ENCODE peak calls at places on chromosomes 11 and 22, in eight cellular contexts. E is GM23338; Y is osteoblast; N is fibroblast of the aortic adventitia; A is CD8-positive, alpha-beta T cell; X is uterus; K is IMR-90; J is sigmoid colon. Z is an unnamed sample.
A peak's percentile ranks its signal among the peaks of the same experiment; 100 is the strongest.

GRCh38 chr11:65437436-65438227 is 15.0 kb downstream of the NEAT1 start:
- DNase-seq in X (no peak), A (no peak), K (peak; percentile 41), E (no peak), N (peak; percentile 56), Y (no peak), J (peak; percentile 66), Z (peak; percentile 71)

GRCh38 chr22:49577168-49578060 is 250.3 kb downstream of the BRD1 start:
- DNase-seq in J (peak; percentile 45), N (no peak), A (no peak), E (no peak), Y (peak; percentile 76), K (no peak), X (no peak), Z (no peak)

GRCh38 chr11:110373061-110373702 is 56.6 kb upstream of the FDX1 start:
- DNase-seq in N (peak; percentile 48), E (no peak), J (no peak), X (no peak), Y (no peak), K (peak; percentile 60), A (no peak), Z (peak; percentile 72)

GRCh38 chr11:19511413-19512183 is 201.0 kb upstream of the NAV2 start:
- DNase-seq in Y (no peak), J (peak; percentile 71), K (no peak), A (no peak), X (no peak), E (no peak), N (peak; percentile 92), Z (peak; percentile 35)

GRCh38 chr11:69651834-69652620 is 11.1 kb downstream of the CCND1 start:
- DNase-seq in A (no peak), K (no peak), N (no peak), J (no peak), E (no peak), X (no peak), Y (peak; percentile 59), Z (no peak)

GRCh38 chr11:132610216-132610615 is 922.1 kb downstream of the OPCML start:
- DNase-seq in E (no peak), K (peak; percentile 85), J (no peak), X (no peak), Y (no peak), N (no peak), A (no peak), Z (peak; percentile 49)

GRCh38 chr11:40321537-40321936 is 1137.9 kb downstream of the LRRC4C start:
- DNase-seq in K (no peak), J (no peak), N (no peak), A (no peak), Y (peak; percentile 4), X (no peak), E (no peak), Z (no peak)

GRCh38 chr11:126585388-126586302 is 230.2 kb downstream of the ST3GAL4 start:
- DNase-seq in A (no peak), Y (peak; percentile 98), N (peak; percentile 94), X (peak; percentile 57), J (peak; percentile 76), E (peak; percentile 86), K (peak; percentile 96), Z (peak; percentile 92)

GRCh38 chr11:104713366-104713765 is 184.9 kb downstream of the CASP12 start:
- DNase-seq in Y (no peak), E (no peak), K (peak; percentile 59), N (no peak), X (no peak), J (no peak), A (no peak), Z (peak; percentile 48)

GRCh38 chr11:128327274-128327673 is 260.1 kb downstream of the ETS1 start:
- DNase-seq in N (no peak), J (no peak), A (no peak), K (no peak), E (no peak), Y (peak; percentile 43), X (no peak), Z (no peak)

GRCh38 chr22:39205344-39206021 is 39.3 kb downstream of the PDGFB start:
- DNase-seq in A (peak; percentile 61), J (peak; percentile 32), K (peak; percentile 78), X (no peak), E (no peak), Y (peak; percentile 97), N (peak; percentile 52), Z (peak; percentile 62)

GRCh38 chr11:58968251-58968711 is 29.0 kb downstream of the GLYATL1 start:
- DNase-seq in X (no peak), A (no peak), E (peak; percentile 66), K (no peak), J (no peak), Y (peak; percentile 51), N (peak; percentile 11), Z (no peak)
- TF ChIP-seq CTCF in X (no peak), A (no peak), E (no peak), K (no peak), J (no peak), Y (no peak), N (no peak), Z (no peak)

GRCh38 chr11:123587559-123587958 is 66.9 kb downstream of the SCN3B start:
- DNase-seq in N (no peak), Y (no peak), J (no peak), K (no peak), X (no peak), E (no peak), A (no peak), Z (no peak)
- H3K4me3 ChIP-seq in N (no peak overlapping the region), Y (no peak overlapping the region), J (no peak overlapping the region), K (no peak overlapping the region), X (no peak overlapping the region), E (no peak overlapping the region), A (no peak overlapping the region), Z (no peak overlapping the region)

DNA sequence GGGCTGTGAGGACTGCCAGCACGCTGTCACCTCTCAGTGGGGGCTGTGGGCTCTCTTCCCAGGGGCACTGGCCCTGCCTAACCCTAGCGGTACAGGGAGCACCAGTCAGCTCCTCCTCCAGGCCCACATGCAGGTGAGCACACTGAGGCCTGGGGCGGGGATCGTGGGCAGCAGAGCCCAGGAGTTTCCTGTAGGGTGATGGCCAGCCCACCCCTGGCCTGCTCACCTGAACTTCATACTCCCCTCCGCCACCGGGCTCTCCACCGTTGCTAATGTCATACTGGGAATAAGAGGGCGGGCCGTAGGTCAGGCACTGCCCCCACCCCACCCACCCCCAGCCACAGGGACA is 10.0 kb upstream of the TREH start:
- DNase-seq in E (no peak), J (no peak), K (no peak), N (no peak), Y (no peak), X (peak; percentile 20), A (no peak), Z (no peak)
- TF ChIP-seq CTCF in E (no peak), J (no peak), K (no peak), N (no peak), Y (no peak), X (no peak), A (no peak), Z (no peak)

GRCh38 chr22:31935961-31936635 is 8.2 kb upstream of the YWHAH start:
- DNase-seq in Y (no peak), X (no peak), A (no peak), N (no peak), J (no peak), E (no peak), K (no peak), Z (no peak)

GRCh38 chr22:31938258-31938657 is 6.1 kb upstream of the YWHAH start:
- DNase-seq in A (no peak), J (no peak), Y (peak; percentile 19), E (no peak), K (no peak), N (no peak), X (no peak), Z (no peak)

GRCh38 chr22:31933816-31934482 is 10.4 kb upstream of the YWHAH start:
- DNase-seq in Y (no peak), A (no peak), K (no peak), X (no peak), E (no peak), J (no peak), N (no peak), Z (no peak)

GRCh38 chr22:31940506-31940905 is 3.8 kb upstream of the YWHAH start:
- DNase-seq in K (no peak), E (no peak), X (no peak), Y (no peak), A (no peak), N (no peak), J (no peak), Z (no peak)

DNA sequence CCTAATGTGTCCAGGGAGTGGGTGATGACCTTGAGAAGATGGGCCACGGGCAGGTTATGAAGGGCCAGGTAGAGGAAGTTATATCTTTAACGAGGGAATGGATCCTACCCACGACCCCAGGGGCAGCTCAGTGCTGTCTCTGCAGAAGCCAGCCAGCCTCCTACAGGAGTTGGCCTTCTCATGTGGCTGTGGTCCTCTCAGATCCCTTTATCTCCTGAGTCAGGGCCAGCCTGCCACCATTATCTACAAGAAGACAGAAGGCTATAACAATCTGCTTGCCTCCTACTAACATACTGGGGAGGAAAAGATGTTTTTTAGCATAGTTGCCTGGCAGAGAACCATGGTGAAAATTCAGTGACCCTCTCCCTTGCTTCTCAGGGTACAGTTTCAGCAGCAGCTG is 7.0 kb upstream of the YWHAH start:
- DNase-seq in E (no peak), X (no peak), J (no peak), N (no peak), K (no peak), Y (no peak), A (no peak), Z (no peak)
- H3K4me3 ChIP-seq in E (no peak overlapping the region), X (no peak overlapping the region), J (no peak overlapping the region), N (no peak overlapping the region), K (no peak overlapping the region), Y (no peak overlapping the region), A (no peak overlapping the region), Z (no peak overlapping the region)

DNA sequence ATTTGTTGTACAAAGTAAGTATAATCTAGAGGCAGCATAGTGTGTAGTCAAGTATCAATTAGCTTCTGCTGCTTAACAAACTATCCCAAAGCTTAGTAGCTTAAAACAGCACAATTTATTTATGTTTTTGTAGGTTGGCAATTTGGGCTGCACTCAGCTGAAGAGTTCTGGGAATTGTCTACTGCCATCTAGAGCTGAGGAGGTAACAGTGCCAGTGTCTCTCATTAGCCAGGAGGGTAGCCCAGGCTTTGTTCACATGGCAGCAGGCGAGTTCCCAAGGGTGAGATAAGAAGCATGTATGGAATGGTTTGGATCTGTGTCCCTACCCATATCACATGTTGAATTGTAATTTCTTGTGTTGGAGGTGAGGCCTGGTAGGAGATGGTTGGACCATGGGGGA is 45.8 kb upstream of the SLN start:
- DNase-seq in K (no peak), X (no peak), N (no peak), A (no peak), J (no peak), Y (no peak), E (peak; percentile 37), Z (no peak)
- TF ChIP-seq CTCF in K (no peak), X (no peak), N (no peak), A (no peak), J (no peak), Y (peak; percentile 19), E (peak; percentile 53), Z (peak; percentile 34)

GRCh38 chr11:58941838-58942237 is 2.5 kb downstream of the GLYATL1 start:
- DNase-seq in N (no peak), Y (no peak), K (no peak), J (no peak), X (no peak), A (no peak), E (no peak), Z (no peak)
- H3K4me3 ChIP-seq in N (no peak overlapping the region), Y (no peak overlapping the region), K (no peak overlapping the region), J (no peak overlapping the region), X (no peak overlapping the region), A (no peak overlapping the region), E (no peak overlapping the region), Z (no peak overlapping the region)

GRCh38 chr11:14644396-14645246 is 1.0 kb downstream of the PDE3B start:
- DNase-seq in J (peak; percentile 68), X (no peak), A (peak; percentile 54), K (no peak), Y (peak; percentile 81), E (peak; percentile 68), N (peak; percentile 9), Z (peak; percentile 23)
- TF ChIP-seq CTCF in J (no peak), X (no peak), A (no peak), K (no peak), Y (no peak), E (no peak), N (no peak), Z (no peak)